ENCODE peak calls at places on chromosome 17, in five cellular contexts. One of them, this sample, is unnamed.

GRCh38 chr17:20236586-20237227 is 227.5 kb downstream of the SPECC1 start:
- DNase-seq in T-helper 2 cell: no peak
- DNase-seq in activated effector memory CD4-positive, alpha-beta T cell treated with anti-CD3 and anti-CD28 coated beads, Interleukin-2, amount 50 U/mL, for 16 hours: no peak
- DNase-seq in pancreas: no peak
- DNase-seq in ACHN: no peak
- DNase-seq in this sample: no peak

GRCh38 chr17:27657620-27658019 is 26.6 kb downstream of the LGALS9 start:
- DNase-seq in T-helper 2 cell: no peak
- DNase-seq in activated effector memory CD4-positive, alpha-beta T cell treated with anti-CD3 and anti-CD28 coated beads, Interleukin-2, amount 50 U/mL, for 16 hours: no peak
- DNase-seq in pancreas: no peak
- DNase-seq in ACHN: peak
- DNase-seq in this sample: peak

GRCh38 chr17:5694507-5694906 is 110.2 kb upstream of the NLRP1 start:
- DNase-seq in T-helper 2 cell: no peak
- DNase-seq in activated effector memory CD4-positive, alpha-beta T cell treated with anti-CD3 and anti-CD28 coated beads, Interleukin-2, amount 50 U/mL, for 16 hours: no peak
- DNase-seq in pancreas: no peak
- DNase-seq in ACHN: no peak
- DNase-seq in this sample: no peak

GRCh38 chr17:40879026-40879425 is 6.0 kb downstream of the KRT20 start:
- DNase-seq in T-helper 2 cell: no peak
- DNase-seq in activated effector memory CD4-positive, alpha-beta T cell treated with anti-CD3 and anti-CD28 coated beads, Interleukin-2, amount 50 U/mL, for 16 hours: no peak
- DNase-seq in pancreas: no peak
- DNase-seq in ACHN: no peak
- DNase-seq in this sample: no peak

GRCh38 chr17:82217530-82218204 is 5.0 kb upstream of the CCDC57 start:
- DNase-seq in T-helper 2 cell: no peak
- DNase-seq in activated effector memory CD4-positive, alpha-beta T cell treated with anti-CD3 and anti-CD28 coated beads, Interleukin-2, amount 50 U/mL, for 16 hours: peak
- DNase-seq in pancreas: no peak
- DNase-seq in ACHN: peak
- DNase-seq in this sample: peak

GRCh38 chr17:82929676-82930042 is 89.8 kb upstream of the ZNF750 start:
- DNase-seq in T-helper 2 cell: no peak
- DNase-seq in activated effector memory CD4-positive, alpha-beta T cell treated with anti-CD3 and anti-CD28 coated beads, Interleukin-2, amount 50 U/mL, for 16 hours: peak
- DNase-seq in pancreas: no peak
- DNase-seq in ACHN: no peak
- DNase-seq in this sample: no peak

GRCh38 chr17:37305406-37305905 is 70.3 kb upstream of the C17orf78 start:
- DNase-seq in T-helper 2 cell: no peak
- DNase-seq in activated effector memory CD4-positive, alpha-beta T cell treated with anti-CD3 and anti-CD28 coated beads, Interleukin-2, amount 50 U/mL, for 16 hours: no peak
- DNase-seq in pancreas: no peak
- DNase-seq in ACHN: no peak
- DNase-seq in this sample: no peak

GRCh38 chr17:11551442-11551841 is 46.8 kb upstream of the DNAH9 start:
- DNase-seq in T-helper 2 cell: no peak
- DNase-seq in activated effector memory CD4-positive, alpha-beta T cell treated with anti-CD3 and anti-CD28 coated beads, Interleukin-2, amount 50 U/mL, for 16 hours: no peak
- DNase-seq in pancreas: no peak
- DNase-seq in ACHN: no peak
- DNase-seq in this sample: no peak

GRCh38 chr17:73365203-73365933 is 53.6 kb upstream of the CDC42EP4 start:
- DNase-seq in T-helper 2 cell: no peak
- DNase-seq in activated effector memory CD4-positive, alpha-beta T cell treated with anti-CD3 and anti-CD28 coated beads, Interleukin-2, amount 50 U/mL, for 16 hours: no peak
- DNase-seq in pancreas: no peak
- DNase-seq in ACHN: no peak
- DNase-seq in this sample: no peak

GRCh38 chr17:49841548-49841947 is 6.3 kb downstream of the TAC4 start:
- DNase-seq in T-helper 2 cell: no peak
- DNase-seq in activated effector memory CD4-positive, alpha-beta T cell treated with anti-CD3 and anti-CD28 coated beads, Interleukin-2, amount 50 U/mL, for 16 hours: no peak
- DNase-seq in pancreas: no peak
- DNase-seq in ACHN: no peak
- DNase-seq in this sample: no peak

GRCh38 chr17:14033166-14033565 is 36.1 kb upstream of the COX10 start:
- DNase-seq in T-helper 2 cell: no peak
- DNase-seq in activated effector memory CD4-positive, alpha-beta T cell treated with anti-CD3 and anti-CD28 coated beads, Interleukin-2, amount 50 U/mL, for 16 hours: no peak
- DNase-seq in pancreas: peak
- DNase-seq in ACHN: no peak
- DNase-seq in this sample: no peak

GRCh38 chr17:45310380-45311324 is 6.2 kb downstream of the MAP3K14 start:
- DNase-seq in T-helper 2 cell: no peak
- DNase-seq in activated effector memory CD4-positive, alpha-beta T cell treated with anti-CD3 and anti-CD28 coated beads, Interleukin-2, amount 50 U/mL, for 16 hours: no peak
- DNase-seq in pancreas: peak
- DNase-seq in ACHN: no peak
- DNase-seq in this sample: no peak

GRCh38 chr17:74632597-74632996 is 9.1 kb upstream of the CD300E start:
- DNase-seq in T-helper 2 cell: no peak
- DNase-seq in activated effector memory CD4-positive, alpha-beta T cell treated with anti-CD3 and anti-CD28 coated beads, Interleukin-2, amount 50 U/mL, for 16 hours: no peak
- DNase-seq in pancreas: no peak
- DNase-seq in ACHN: no peak
- DNase-seq in this sample: no peak

GRCh38 chr17:48014603-48015037 is 23.0 kb downstream of the COPZ2 start:
- DNase-seq in T-helper 2 cell: no peak
- DNase-seq in activated effector memory CD4-positive, alpha-beta T cell treated with anti-CD3 and anti-CD28 coated beads, Interleukin-2, amount 50 U/mL, for 16 hours: no peak
- DNase-seq in pancreas: no peak
- DNase-seq in ACHN: no peak
- DNase-seq in this sample: no peak

GRCh38 chr17:20116683-20117309 is 107.6 kb downstream of the SPECC1 start:
- DNase-seq in T-helper 2 cell: peak
- DNase-seq in activated effector memory CD4-positive, alpha-beta T cell treated with anti-CD3 and anti-CD28 coated beads, Interleukin-2, amount 50 U/mL, for 16 hours: peak
- DNase-seq in pancreas: peak
- DNase-seq in ACHN: peak
- DNase-seq in this sample: peak

GRCh38 chr17:6163632-6164319 is 93.6 kb downstream of the WSCD1 start:
- DNase-seq in T-helper 2 cell: no peak
- DNase-seq in activated effector memory CD4-positive, alpha-beta T cell treated with anti-CD3 and anti-CD28 coated beads, Interleukin-2, amount 50 U/mL, for 16 hours: no peak
- DNase-seq in pancreas: no peak
- DNase-seq in ACHN: no peak
- DNase-seq in this sample: no peak

GRCh38 chr17:17806035-17806434 is 30.8 kb downstream of the SREBF1 start:
- DNase-seq in T-helper 2 cell: no peak
- DNase-seq in activated effector memory CD4-positive, alpha-beta T cell treated with anti-CD3 and anti-CD28 coated beads, Interleukin-2, amount 50 U/mL, for 16 hours: no peak
- DNase-seq in pancreas: no peak
- DNase-seq in ACHN: no peak
- DNase-seq in this sample: no peak

GRCh38 chr17:33287096-33287495 is 6.0 kb downstream of the ASIC2 start:
- DNase-seq in T-helper 2 cell: no peak
- DNase-seq in activated effector memory CD4-positive, alpha-beta T cell treated with anti-CD3 and anti-CD28 coated beads, Interleukin-2, amount 50 U/mL, for 16 hours: no peak
- DNase-seq in pancreas: no peak
- DNase-seq in ACHN: no peak
- DNase-seq in this sample: no peak

GRCh38 chr17:81685108-81685507 is 1.3 kb downstream of the HGS start:
- DNase-seq in T-helper 2 cell: no peak
- DNase-seq in activated effector memory CD4-positive, alpha-beta T cell treated with anti-CD3 and anti-CD28 coated beads, Interleukin-2, amount 50 U/mL, for 16 hours: peak
- DNase-seq in pancreas: no peak
- DNase-seq in ACHN: peak
- DNase-seq in this sample: peak

GRCh38 chr17:73189417-73190099 is 3.3 kb upstream of the COG1 start:
- DNase-seq in T-helper 2 cell: no peak
- DNase-seq in activated effector memory CD4-positive, alpha-beta T cell treated with anti-CD3 and anti-CD28 coated beads, Interleukin-2, amount 50 U/mL, for 16 hours: peak
- DNase-seq in pancreas: no peak
- DNase-seq in ACHN: peak
- DNase-seq in this sample: no peak

GRCh38 chr17:31226373-31226772 is 70.7 kb downstream of the OMG start:
- DNase-seq in T-helper 2 cell: peak
- DNase-seq in activated effector memory CD4-positive, alpha-beta T cell treated with anti-CD3 and anti-CD28 coated beads, Interleukin-2, amount 50 U/mL, for 16 hours: no peak
- DNase-seq in pancreas: no peak
- DNase-seq in ACHN: no peak
- DNase-seq in this sample: peak

GRCh38 chr17:39178516-39178915 is 12.6 kb upstream of the ARL5C start:
- DNase-seq in T-helper 2 cell: no peak
- DNase-seq in activated effector memory CD4-positive, alpha-beta T cell treated with anti-CD3 and anti-CD28 coated beads, Interleukin-2, amount 50 U/mL, for 16 hours: no peak
- DNase-seq in pancreas: no peak
- DNase-seq in ACHN: no peak
- DNase-seq in this sample: no peak

GRCh38 chr17:7856081-7856791 is 1.1 kb downstream of the NAA38 start:
- DNase-seq in T-helper 2 cell: peak
- DNase-seq in activated effector memory CD4-positive, alpha-beta T cell treated with anti-CD3 and anti-CD28 coated beads, Interleukin-2, amount 50 U/mL, for 16 hours: peak
- DNase-seq in pancreas: peak
- DNase-seq in ACHN: no peak
- DNase-seq in this sample: peak

GRCh38 chr17:30503558-30503957 is 26.4 kb downstream of the GOSR1 start:
- DNase-seq in T-helper 2 cell: no peak
- DNase-seq in activated effector memory CD4-positive, alpha-beta T cell treated with anti-CD3 and anti-CD28 coated beads, Interleukin-2, amount 50 U/mL, for 16 hours: no peak
- DNase-seq in pancreas: no peak
- DNase-seq in ACHN: peak
- DNase-seq in this sample: no peak

GRCh38 chr17:82021728-82022309 is 859 bp downstream of the CENPX start:
- DNase-seq in T-helper 2 cell: no peak
- DNase-seq in activated effector memory CD4-positive, alpha-beta T cell treated with anti-CD3 and anti-CD28 coated beads, Interleukin-2, amount 50 U/mL, for 16 hours: no peak
- DNase-seq in pancreas: no peak
- DNase-seq in ACHN: peak
- DNase-seq in this sample: peak